ENCODE peak calls at places on chromosomes 7 and 10, in six cellular contexts. Z is CD4-positive, alpha-beta memory T cell; L is neuronal stem cell; K is AG04450; H is heart left ventricle; N is naive thymus-derived CD4-positive, alpha-beta T cell. Q is an unnamed sample.
A peak's percentile ranks its signal among the peaks of the same experiment; 100 is the strongest.

GRCh38 chr10:28991738-28992270 is 297.1 kb upstream of the LYZL1 start:
- DNase-seq in Z (peak; percentile 10), L (peak; percentile 41), K (no peak), H (peak; percentile 35), N (no peak), Q (peak; percentile 66)

GRCh38 chr7:90958669-90959068 is 305.6 kb upstream of the FZD1 start:
- DNase-seq in Z (no peak), L (no peak), K (peak; percentile 18), H (no peak), N (no peak), Q (no peak)

GRCh38 chr7:23333671-23334246 is 34.6 kb downstream of the MALSU1 start:
- DNase-seq in Z (no peak), L (no peak), K (peak; percentile 67), H (peak; percentile 46), N (no peak), Q (no peak)

GRCh38 chr7:121160150-121161008 is 168.4 kb upstream of the WNT16 start:
- DNase-seq in Z (no peak), L (no peak), K (no peak), H (no peak), N (no peak), Q (no peak)

GRCh38 chr10:67607472-67607871 is 88.5 kb downstream of the CTNNA3 start:
- DNase-seq in Z (no peak), L (no peak), K (no peak), H (no peak), N (no peak), Q (no peak)

GRCh38 chr7:7916064-7916463 is 52.5 kb upstream of the GLCCI1 start:
- DNase-seq in Z (no peak), L (no peak), K (no peak), H (no peak), N (no peak), Q (no peak)

GRCh38 chr10:51510231-51510630 is 189.2 kb downstream of the CSTF2T start:
- DNase-seq in Z (no peak), L (no peak), K (no peak), H (no peak), N (no peak), Q (no peak)

GRCh38 chr10:84237199-84238051 is 3.9 kb downstream of the LRIT1 start:
- DNase-seq in Z (no peak), L (peak; percentile 14), K (no peak), H (peak; percentile 76), N (no peak), Q (peak; percentile 70)

GRCh38 chr10:119246862-119247549 is 39.6 kb downstream of the GRK5 start:
- DNase-seq in Z (no peak), L (no peak), K (peak; percentile 81), H (no peak), N (no peak), Q (no peak)

DNA sequence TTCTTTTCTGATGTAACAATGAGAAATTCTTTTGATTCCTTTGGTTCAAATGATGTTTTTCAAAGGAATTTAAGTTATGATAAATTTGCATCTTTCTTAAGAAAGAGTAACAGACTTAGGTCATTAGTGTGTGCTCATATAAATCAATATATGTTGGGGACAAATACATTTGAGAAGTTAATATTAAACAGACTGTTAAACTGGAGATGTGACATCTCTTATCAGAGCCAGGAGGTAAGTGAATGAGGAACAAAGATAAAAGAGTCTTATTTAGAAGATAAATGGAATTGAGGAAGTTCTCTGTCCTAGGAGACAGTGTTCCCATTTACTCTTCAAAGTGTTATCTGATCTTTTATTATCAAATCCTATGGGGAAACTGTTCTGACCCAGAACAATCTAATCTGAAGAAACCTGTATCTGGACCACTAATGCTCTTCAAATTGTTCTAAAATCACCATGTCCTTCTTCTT is 104.9 kb upstream of the LAMB4 start:
- DNase-seq in Z (no peak), L (no peak), K (no peak), H (no peak), N (no peak), Q (no peak)
- H3K27ac ChIP-seq in Z (no peak overlapping the region), L (no peak overlapping the region), K (no peak overlapping the region), H (no peak overlapping the region), N (no peak overlapping the region), Q (no peak overlapping the region)

DNA sequence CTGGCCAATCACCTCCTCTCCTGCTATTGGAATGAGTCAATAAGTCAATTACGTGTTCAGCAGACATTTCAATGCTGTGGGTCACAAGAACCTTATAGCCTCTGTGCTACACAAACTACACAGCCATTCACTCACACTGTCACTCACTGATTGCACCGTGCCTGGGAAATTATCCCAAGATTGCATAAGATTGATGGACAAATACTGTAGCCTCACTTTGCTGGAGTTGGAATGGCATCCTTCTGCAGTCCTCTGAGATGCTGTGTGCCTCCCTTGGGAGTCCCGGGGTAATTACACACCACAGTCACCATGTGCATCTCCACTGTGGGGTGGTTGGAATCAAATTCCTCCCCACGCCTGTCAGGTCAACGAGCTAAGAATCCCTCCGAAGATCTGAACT is 358.7 kb upstream of the MGMT start:
- DNase-seq in Z (no peak), L (no peak), K (no peak), H (no peak), N (no peak), Q (no peak)
- H3K27ac ChIP-seq in Z (no peak overlapping the region), L (no peak overlapping the region), K (no peak overlapping the region), H (no peak overlapping the region), N (no peak overlapping the region), Q (no peak overlapping the region)

DNA sequence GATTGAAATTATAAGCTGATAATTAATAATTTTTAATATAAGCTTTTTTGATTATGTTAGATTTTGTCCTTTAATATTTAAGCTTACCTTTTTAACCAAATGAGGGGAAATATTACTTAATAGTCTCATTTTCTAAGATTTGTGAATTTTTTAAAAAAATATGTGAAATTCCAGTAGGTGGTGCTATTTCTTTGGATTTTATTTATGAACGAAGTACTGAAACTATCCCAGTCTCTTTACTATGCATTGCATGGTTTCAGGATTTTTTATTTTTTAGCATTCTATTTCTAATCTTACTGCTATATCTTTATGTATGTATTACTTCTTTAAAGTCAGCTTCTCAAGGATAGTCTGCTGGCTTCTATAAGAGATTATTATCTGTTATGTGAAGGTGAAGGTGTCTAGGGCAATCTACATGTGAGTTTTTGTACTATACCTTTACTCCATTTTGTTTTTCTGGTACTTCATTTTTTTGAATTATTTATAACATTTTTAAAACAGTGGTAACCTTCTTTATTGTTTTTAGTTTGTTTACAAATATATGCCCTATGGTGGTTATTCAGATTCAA is 78.3 kb downstream of the ATRNL1 start:
- DNase-seq in Z (no peak), L (peak; percentile 1), K (no peak), H (no peak), N (no peak), Q (peak; percentile 3)
- H3K27ac ChIP-seq in Z (no peak overlapping the region), L (no peak overlapping the region), K (no peak overlapping the region), H (no peak overlapping the region), N (no peak overlapping the region), Q (no peak overlapping the region)

GRCh38 chr7:51318886-51319579 is 2.4 kb upstream of the COBL start:
- DNase-seq in Z (no peak), L (no peak), K (no peak), H (no peak), N (no peak), Q (no peak)
- H3K27ac ChIP-seq in Z (no peak overlapping the region), L (no peak overlapping the region), K (no peak overlapping the region), H (no peak overlapping the region), N (no peak overlapping the region), Q (no peak overlapping the region)

GRCh38 chr10:59793924-59794323 is 40.7 kb upstream of the MRLN start:
- DNase-seq in Z (no peak), L (no peak), K (no peak), H (no peak), N (no peak), Q (no peak)
- H3K27ac ChIP-seq in Z (no peak overlapping the region), L (no peak overlapping the region), K (no peak overlapping the region), H (no peak overlapping the region), N (no peak overlapping the region), Q (no peak overlapping the region)

GRCh38 chr7:524800-525199 is 5.2 kb upstream of the PDGFA start:
- DNase-seq in Z (no peak), L (no peak), K (no peak), H (no peak), N (no peak), Q (no peak)
- H3K27ac ChIP-seq in Z (no peak overlapping the region), L (no peak overlapping the region), K (no peak overlapping the region), H (no peak overlapping the region), N (no peak overlapping the region), Q (no peak overlapping the region)

GRCh38 chr10:37379991-37380390 is 254.6 kb downstream of the ANKRD30A start:
- DNase-seq in Z (no peak), L (no peak), K (no peak), H (no peak), N (no peak), Q (no peak)
- H3K27ac ChIP-seq in Z (no peak overlapping the region), L (no peak overlapping the region), K (no peak overlapping the region), H (no peak overlapping the region), N (no peak overlapping the region), Q (no peak overlapping the region)

DNA sequence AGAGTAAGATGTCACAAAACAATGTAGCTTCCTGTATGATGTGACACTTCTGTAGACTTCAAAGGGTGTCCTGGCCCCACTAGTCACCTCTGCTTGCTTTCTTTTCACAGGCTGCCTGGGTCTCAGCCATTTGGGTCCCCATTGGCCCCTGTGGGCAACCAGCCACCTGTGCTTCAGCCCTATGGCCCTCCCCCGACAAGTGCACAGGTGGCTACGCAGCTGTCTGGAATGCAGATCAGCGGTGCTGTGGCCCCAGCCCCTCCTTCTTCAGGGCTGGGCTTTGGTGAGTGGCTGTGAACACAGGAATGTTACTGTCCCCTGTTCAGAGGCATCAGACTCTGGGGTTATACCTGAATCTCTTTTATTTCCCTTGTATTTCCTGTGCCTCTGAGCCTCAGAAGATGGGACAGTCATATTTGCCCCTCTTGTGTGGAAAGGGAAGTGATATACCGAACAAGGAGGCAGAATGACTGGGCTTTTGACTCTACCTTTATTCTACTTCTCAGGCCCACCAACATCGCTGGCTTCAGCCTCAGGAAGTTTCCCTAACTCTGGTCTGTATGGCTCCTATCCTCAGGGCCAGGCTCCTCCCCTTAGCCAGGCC is 15.4 kb downstream of the SEC24C start:
- DNase-seq in Z (peak; percentile 73), L (no peak), K (no peak), H (no peak), N (no peak), Q (no peak)
- H3K27ac ChIP-seq in Z (peak overlapping the region; percentile 48), L (no peak overlapping the region), K (no peak overlapping the region), H (no peak overlapping the region), N (peak overlapping the region; percentile 56), Q (no peak overlapping the region)

DNA sequence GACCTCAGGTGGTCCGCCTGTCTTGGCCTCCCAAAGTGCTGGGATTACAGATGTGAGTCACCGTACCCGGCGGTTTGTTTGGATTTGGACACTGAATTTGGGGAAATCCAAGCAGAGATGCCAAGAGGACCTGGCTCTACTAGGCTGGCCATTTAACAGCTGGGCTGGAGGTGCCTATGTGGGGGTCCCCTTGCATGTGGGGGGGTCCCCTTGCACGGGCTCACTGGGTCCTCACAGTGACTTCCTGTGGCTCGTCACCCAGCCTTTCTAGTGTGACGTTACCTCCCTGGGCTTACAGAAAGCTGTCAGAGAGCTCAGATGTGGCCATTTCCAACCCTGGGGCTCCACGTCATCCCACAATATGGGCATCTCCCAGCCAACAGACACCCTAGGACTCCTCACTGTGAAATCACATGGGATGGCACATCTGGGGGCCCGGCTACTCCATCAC is 49.3 kb upstream of the GNA12 start:
- DNase-seq in Z (no peak), L (no peak), K (no peak), H (no peak), N (no peak), Q (no peak)
- H3K27ac ChIP-seq in Z (no peak overlapping the region), L (no peak overlapping the region), K (no peak overlapping the region), H (no peak overlapping the region), N (no peak overlapping the region), Q (no peak overlapping the region)

DNA sequence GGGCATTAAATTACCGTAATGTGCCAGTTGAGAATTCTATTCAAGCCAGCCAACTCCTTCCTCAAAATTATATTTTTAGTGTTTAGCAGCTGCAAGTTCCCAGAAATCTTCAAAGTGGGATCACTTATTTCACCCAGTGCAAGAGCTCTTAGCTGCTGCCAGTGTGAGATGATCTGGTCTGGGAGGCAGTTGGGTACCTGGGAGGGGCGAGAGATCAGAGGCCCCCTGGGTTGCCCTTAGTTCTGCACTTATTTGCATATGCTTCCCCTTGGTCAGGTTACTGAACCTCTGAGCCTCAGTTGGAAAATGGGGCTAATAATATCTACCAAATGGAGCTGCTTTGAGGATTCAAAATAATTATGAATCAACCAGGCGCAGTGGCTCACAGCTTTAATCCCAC is 427.3 kb downstream of the GALNT17 start:
- DNase-seq in Z (no peak), L (no peak), K (no peak), H (no peak), N (no peak), Q (peak; percentile 18)
- H3K27ac ChIP-seq in Z (no peak overlapping the region), L (no peak overlapping the region), K (no peak overlapping the region), H (no peak overlapping the region), N (no peak overlapping the region), Q (no peak overlapping the region)

Q was measured in neural progenitor cell.